ENCODE peak calls at places on chromosomes 4 and X, in ten cellular contexts. M, H, X, J, R, G, P, S, O and V are unnamed samples. For H3K27me3, the result is how much of the 10 kb centered on the place peaks cover.

GRCh38 chrX:123860983-123861382 is 1.1 kb downstream of the XIAP start:
- DNase-seq in M (no peak), G (no peak), H (no peak), O (no peak), P (no peak), X (no peak), J (no peak), S (no peak), R (no peak), V (no peak)

GRCh38 chr4:156336516-156336915 is 382.9 kb upstream of the CTSO start:
- DNase-seq in R (no peak), J (no peak), X (no peak), M (no peak), G (no peak), P (no peak), O (no peak), H (no peak), S (no peak), V (no peak)

GRCh38 chr4:76540496-76540895 is 105.5 kb downstream of the SHROOM3 start:
- DNase-seq in H (no peak), R (no peak), J (no peak), P (no peak), O (no peak), X (no peak), G (no peak), M (no peak), S (no peak), V (no peak)

GRCh38 chrX:30893206-30893605 is 4.2 kb upstream of the TAB3 start:
- DNase-seq in O (peak), M (no peak), P (no peak), R (no peak), X (no peak), G (peak), J (no peak), H (no peak), S (no peak), V (no peak)

GRCh38 chrX:131067846-131068745 is 9.9 kb downstream of the ARHGAP36 start:
- DNase-seq in J (no peak), R (no peak), S (no peak), M (no peak), H (no peak), O (no peak), G (no peak), X (no peak), P (no peak), V (no peak)

GRCh38 chr4:143251781-143252180 is 67.1 kb downstream of the USP38 start:
- DNase-seq in H (no peak), M (no peak), J (no peak), R (no peak), S (no peak), P (no peak), O (no peak), G (no peak), X (no peak), V (no peak)

GRCh38 chr4:141119071-141119470 is 14.2 kb downstream of the RNF150 start:
- DNase-seq in O (no peak), G (no peak), P (no peak), H (no peak), X (no peak), M (no peak), S (no peak), J (no peak), R (no peak), V (no peak)

GRCh38 chr4:138677651-138678202 is 337.9 kb upstream of the NOCT start:
- DNase-seq in P (no peak), M (no peak), R (no peak), G (no peak), X (no peak), J (no peak), S (no peak), H (no peak), O (no peak), V (no peak)

GRCh38 chrX:8084023-8084422 is 87.0 kb downstream of the VCX2 start:
- DNase-seq in R (no peak), J (no peak), H (no peak), X (no peak), O (no peak), P (no peak), M (no peak), S (no peak), G (no peak), V (no peak)

GRCh38 chr4:145734576-145735329 is 54.8 kb downstream of the C4orf51 start:
- DNase-seq in M (no peak), O (peak), S (peak), R (peak), H (peak), G (peak), J (peak), X (peak), P (peak), V (no peak)

GRCh38 chrX:135346975-135347374 is 37.7 kb downstream of the ETDC start:
- DNase-seq in G (no peak), P (no peak), R (no peak), H (no peak), J (no peak), O (no peak), S (no peak), M (no peak), X (no peak), V (no peak)

GRCh38 chr4:59818656-59819055 is 1381.5 kb upstream of the ADGRL3 start:
- DNase-seq in J (peak), S (no peak), P (no peak), G (no peak), R (no peak), M (no peak), X (no peak), H (no peak), O (no peak), V (no peak)

GRCh38 chr4:68738036-68738435 is 67.6 kb upstream of the UGT2B15 start:
- DNase-seq in O (no peak), X (no peak), P (no peak), R (no peak), G (no peak), J (no peak), H (no peak), M (no peak), S (no peak), V (no peak)

GRCh38 chr4:37299468-37299867 is 54.9 kb downstream of the NWD2 start:
- DNase-seq in J (no peak), O (no peak), P (no peak), G (no peak), M (no peak), X (no peak), S (no peak), R (no peak), H (no peak), V (no peak)

GRCh38 chr4:10783351-10783750 is 98.8 kb upstream of the CLNK start:
- DNase-seq in P (no peak), R (no peak), H (no peak), O (no peak), J (no peak), X (no peak), M (no peak), S (no peak), G (no peak), V (no peak)

GRCh38 chrX:150544222-150544787 is 24.1 kb upstream of the MTM1 start:
- DNase-seq in R (peak), O (no peak), P (no peak), H (no peak), G (no peak), M (no peak), S (no peak), X (no peak), J (no peak), V (no peak)
- TF ChIP-seq EP300 in R (no peak), O (no peak), P (no peak), H (no peak), G (no peak), M (no peak), S (no peak), X (no peak), J (no peak), V (no peak)

GRCh38 chrX:77693594-77693993 is 92.4 kb downstream of the ATRX start:
- DNase-seq in O (no peak), G (no peak), S (no peak), M (no peak), R (no peak), X (no peak), P (no peak), H (no peak), J (peak), V (no peak)
- H3K27me3 ChIP-seq in O (under half), G (under half), S (under half), M (under half), R (under half), X (under half), P (under half), H (under half), J (under half), V (under half)

DNA sequence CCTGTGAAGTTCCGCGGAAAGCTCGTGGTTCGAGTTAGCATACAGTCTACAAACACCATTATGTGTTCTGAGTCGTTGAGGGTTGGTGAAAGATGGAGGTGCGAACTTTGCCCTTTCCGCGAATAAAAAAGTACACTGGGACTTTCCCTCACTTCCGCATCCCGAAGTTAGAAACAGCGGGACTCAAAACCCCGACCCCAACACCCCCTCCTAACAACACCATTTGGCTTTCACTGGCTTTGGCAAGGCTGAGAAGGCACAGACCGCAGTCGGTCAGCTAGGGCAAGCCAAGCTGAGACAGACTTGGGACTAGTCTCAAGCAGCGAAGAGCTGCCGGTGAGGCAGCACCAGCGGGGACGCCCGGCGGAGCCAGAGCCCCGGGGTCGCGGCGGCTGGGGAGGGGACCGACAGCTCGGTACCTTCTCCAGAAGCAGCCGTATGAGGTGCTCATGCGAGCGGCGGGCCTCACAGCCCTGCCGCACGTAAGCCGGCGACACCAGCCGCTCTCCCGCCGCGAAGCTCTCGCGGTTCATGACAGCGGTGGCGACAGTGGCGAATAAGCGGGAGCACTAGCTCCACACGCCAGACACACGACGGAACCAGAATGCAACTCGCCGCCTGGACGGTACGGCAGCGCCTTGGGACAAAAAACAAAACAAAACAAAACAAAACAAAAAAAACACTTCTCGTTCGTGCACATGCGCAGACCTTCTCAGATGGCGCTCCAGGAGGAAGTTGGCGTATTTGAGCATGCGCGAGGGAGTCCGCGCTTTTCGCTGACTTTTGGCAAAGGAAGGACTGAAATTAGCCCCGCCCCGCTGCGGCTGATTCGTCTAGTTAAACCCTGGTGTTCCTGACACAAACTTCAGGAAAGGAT is at the start of gene SEPSECS:
- DNase-seq in J (peak), P (peak), M (peak), S (peak), H (peak), G (peak), X (peak), O (peak), R (peak), V (peak)
- TF ChIP-seq POLR2A in J (peak), P (peak), M (peak), S (peak), H (peak), G (peak), X (peak), O (no peak), R (peak), V (no peak)

GRCh38 chr4:172838108-172838507 is 330.5 kb upstream of the GALNT7 start:
- DNase-seq in O (no peak), P (no peak), S (no peak), G (no peak), M (no peak), J (no peak), X (no peak), R (no peak), H (no peak), V (peak)
- TF ChIP-seq EP300 in O (no peak), P (no peak), S (no peak), G (no peak), M (no peak), J (no peak), X (no peak), R (no peak), H (no peak), V (no peak)

DNA sequence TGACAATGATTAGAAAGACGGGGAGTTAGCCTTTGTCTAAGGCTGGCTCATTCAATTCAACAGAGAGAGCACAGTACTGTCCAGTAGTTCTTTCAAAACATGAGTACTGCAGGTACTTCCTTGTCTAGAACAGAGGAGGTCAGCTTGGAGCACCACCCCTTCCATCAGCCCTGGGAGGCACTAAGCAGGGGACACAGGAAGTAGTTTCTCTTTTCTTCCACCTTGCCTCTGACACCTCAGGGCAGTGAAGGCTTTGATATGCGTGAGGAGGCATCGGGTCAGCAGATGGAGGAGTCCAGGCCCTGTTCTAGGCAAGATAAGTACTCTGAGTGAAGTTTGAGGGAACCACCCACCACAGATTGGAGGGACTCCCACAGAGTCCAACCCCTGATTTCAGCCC is 33.1 kb downstream of the MAGEB10 start:
- DNase-seq in J (no peak), G (no peak), O (no peak), R (no peak), H (no peak), S (no peak), X (no peak), M (no peak), P (no peak), V (no peak)
- H3K27me3 ChIP-seq in J (under half), G (under half), O (under half), R (under half), H (under half), S (under half), X (under half), M (under half), P (under half), V (under half)

DNA sequence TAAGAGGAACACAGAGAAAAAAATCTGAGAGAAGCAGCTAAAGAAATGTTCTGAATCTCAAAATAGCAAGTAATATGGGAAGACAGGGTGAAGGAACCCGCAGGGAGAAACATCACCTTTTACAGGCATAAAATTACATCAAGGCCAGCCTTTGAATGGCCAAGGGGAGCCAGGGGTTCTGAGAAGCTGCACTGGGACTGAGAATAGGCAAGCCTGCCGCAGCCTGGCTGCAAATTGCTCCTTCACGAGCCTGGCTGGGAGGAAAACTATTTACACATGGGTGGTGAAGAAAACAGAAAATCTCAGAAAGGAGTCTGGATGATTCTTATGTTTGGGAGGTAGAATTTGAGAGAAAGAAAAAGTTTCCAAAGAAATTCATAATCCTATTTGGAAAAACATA is 74.5 kb upstream of the QRFPR start:
- DNase-seq in S (no peak), O (no peak), G (no peak), P (no peak), M (no peak), X (no peak), H (no peak), J (no peak), R (no peak), V (no peak)
- TF ChIP-seq POLR2A in S (no peak), O (no peak), G (no peak), P (no peak), M (no peak), X (no peak), H (no peak), J (no peak), R (no peak), V (no peak)

GRCh38 chrX:74280759-74281158 is 23.2 kb upstream of the ZCCHC13 start:
- DNase-seq in M (no peak), X (no peak), O (no peak), P (no peak), J (no peak), H (no peak), S (no peak), G (no peak), R (no peak), V (no peak)

GRCh38 chrX:74286950-74287349 is 17.0 kb upstream of the ZCCHC13 start:
- DNase-seq in S (no peak), O (no peak), P (no peak), G (no peak), R (no peak), H (no peak), M (no peak), X (no peak), J (no peak), V (no peak)

GRCh38 chrX:74284391-74284952 is 19.5 kb upstream of the ZCCHC13 start:
- DNase-seq in M (no peak), G (no peak), S (no peak), R (no peak), O (no peak), H (no peak), X (no peak), P (no peak), J (no peak), V (no peak)
- TF ChIP-seq EP300 in M (no peak), G (no peak), S (no peak), R (no peak), O (no peak), H (no peak), X (no peak), P (no peak), J (no peak), V (no peak)